ENCODE peak calls at places on chromosomes 4 and X, in six cellular contexts. One of them, this sample, is unnamed.

GRCh38 chr4:78862314-78862737 is 76.9 kb downstream of the PAQR3 start:
- DNase-seq in H9: no peak
- DNase-seq in H1: no peak
- DNase-seq in trophoblast cell: no peak
- DNase-seq in mesenchymal stem cell: no peak
- DNase-seq in IMR-90: no peak
- DNase-seq in this sample: no peak

GRCh38 chrX:77455437-77455836 is 8.2 kb downstream of the FGF16 start:
- DNase-seq in H9: no peak
- DNase-seq in H1: no peak
- DNase-seq in trophoblast cell: no peak
- DNase-seq in mesenchymal stem cell: no peak
- DNase-seq in IMR-90: no peak
- DNase-seq in this sample: no peak

GRCh38 chr4:165439981-165440380 is 61.2 kb downstream of the CPE start:
- DNase-seq in H9: no peak
- DNase-seq in H1: no peak
- DNase-seq in trophoblast cell: no peak
- DNase-seq in mesenchymal stem cell: peak; percentile 27
- DNase-seq in IMR-90: no peak
- DNase-seq in this sample: no peak

GRCh38 chrX:108735680-108736508 is 469 bp downstream of the IRS4 start:
- DNase-seq in H9: no peak
- DNase-seq in H1: peak; percentile 51
- DNase-seq in trophoblast cell: peak; percentile 36
- DNase-seq in mesenchymal stem cell: peak; percentile 15
- DNase-seq in IMR-90: no peak
- DNase-seq in this sample: no peak

GRCh38 chr4:73653695-73654106 is 33.5 kb upstream of the RASSF6 start:
- DNase-seq in H9: no peak
- DNase-seq in H1: no peak
- DNase-seq in trophoblast cell: peak; percentile 89
- DNase-seq in mesenchymal stem cell: peak; percentile 77
- DNase-seq in IMR-90: peak; percentile 62
- DNase-seq in this sample: peak; percentile 45

GRCh38 chr4:105145059-105145912 is 1.4 kb upstream of the TET2 start:
- DNase-seq in H9: no peak
- DNase-seq in H1: no peak
- DNase-seq in trophoblast cell: peak; percentile 64
- DNase-seq in mesenchymal stem cell: no peak
- DNase-seq in IMR-90: no peak
- DNase-seq in this sample: no peak

GRCh38 chr4:65943076-65943475 is 272.8 kb upstream of the EPHA5 start:
- DNase-seq in H9: peak; percentile 44
- DNase-seq in H1: no peak
- DNase-seq in trophoblast cell: peak; percentile 13
- DNase-seq in mesenchymal stem cell: peak; percentile 71
- DNase-seq in IMR-90: no peak
- DNase-seq in this sample: peak; percentile 65

GRCh38 chrX:132728296-132728695 is 230.1 kb downstream of the HS6ST2 start:
- DNase-seq in H9: no peak
- DNase-seq in H1: no peak
- DNase-seq in trophoblast cell: no peak
- DNase-seq in mesenchymal stem cell: no peak
- DNase-seq in IMR-90: no peak
- DNase-seq in this sample: no peak

GRCh38 chr4:124804041-124804440 is 91.5 kb upstream of the ANKRD50 start:
- DNase-seq in H9: no peak
- DNase-seq in H1: no peak
- DNase-seq in trophoblast cell: peak; percentile 72
- DNase-seq in mesenchymal stem cell: no peak
- DNase-seq in IMR-90: no peak
- DNase-seq in this sample: no peak

GRCh38 chr4:13548059-13548983 is 4.0 kb upstream of the NKX3-2 start:
- DNase-seq in H9: no peak
- DNase-seq in H1: no peak
- DNase-seq in trophoblast cell: peak; percentile 28
- DNase-seq in mesenchymal stem cell: peak; percentile 54
- DNase-seq in IMR-90: no peak
- DNase-seq in this sample: no peak

GRCh38 chr4:83585982-83586508 is 50.1 kb downstream of the GPAT3 start:
- DNase-seq in H9: no peak
- DNase-seq in H1: no peak
- DNase-seq in trophoblast cell: no peak
- DNase-seq in mesenchymal stem cell: no peak
- DNase-seq in IMR-90: no peak
- DNase-seq in this sample: no peak

GRCh38 chrX:13203281-13203680 is 116.6 kb downstream of the ATXN3L start:
- DNase-seq in H9: no peak
- DNase-seq in H1: no peak
- DNase-seq in trophoblast cell: no peak
- DNase-seq in mesenchymal stem cell: no peak
- DNase-seq in IMR-90: no peak
- DNase-seq in this sample: no peak

GRCh38 chrX:112818114-112819012 is 22.3 kb downstream of the AMOT start:
- DNase-seq in H9: no peak
- DNase-seq in H1: no peak
- DNase-seq in trophoblast cell: no peak
- DNase-seq in mesenchymal stem cell: no peak
- DNase-seq in IMR-90: no peak
- DNase-seq in this sample: no peak

GRCh38 chr4:26048378-26048882 is 134.4 kb downstream of the SMIM20 start:
- DNase-seq in H9: no peak
- DNase-seq in H1: no peak
- DNase-seq in trophoblast cell: peak; percentile 68
- DNase-seq in mesenchymal stem cell: peak; percentile 46
- DNase-seq in IMR-90: peak; percentile 92
- DNase-seq in this sample: no peak

GRCh38 chrX:20585782-20586181 is 319.1 kb upstream of the RPS6KA3 start:
- DNase-seq in H9: no peak
- DNase-seq in H1: no peak
- DNase-seq in trophoblast cell: peak; percentile 32
- DNase-seq in mesenchymal stem cell: no peak
- DNase-seq in IMR-90: no peak
- DNase-seq in this sample: no peak

GRCh38 chr4:6885953-6886557 is 23.6 kb upstream of the TBC1D14 start:
- DNase-seq in H9: no peak
- DNase-seq in H1: no peak
- DNase-seq in trophoblast cell: peak; percentile 49
- DNase-seq in mesenchymal stem cell: peak; percentile 85
- DNase-seq in IMR-90: peak; percentile 66
- DNase-seq in this sample: no peak

GRCh38 chr4:114281561-114281960 is 302.1 kb upstream of the ARSJ start:
- DNase-seq in H9: no peak
- DNase-seq in H1: no peak
- DNase-seq in trophoblast cell: peak; percentile 84
- DNase-seq in mesenchymal stem cell: peak; percentile 37
- DNase-seq in IMR-90: peak; percentile 91
- DNase-seq in this sample: no peak

GRCh38 chr4:77651820-77652219 is 46.2 kb downstream of the CXCL13 start:
- DNase-seq in H9: no peak
- DNase-seq in H1: no peak
- DNase-seq in trophoblast cell: no peak
- DNase-seq in mesenchymal stem cell: no peak
- DNase-seq in IMR-90: no peak
- DNase-seq in this sample: no peak

GRCh38 chr4:118772149-118773081 is 63.5 kb downstream of the SEC24D start:
- DNase-seq in H9: no peak
- DNase-seq in H1: no peak
- DNase-seq in trophoblast cell: peak; percentile 67
- DNase-seq in mesenchymal stem cell: peak; percentile 57
- DNase-seq in IMR-90: peak; percentile 70
- DNase-seq in this sample: peak; percentile 18

GRCh38 chr4:68383115-68383514 is 33.2 kb upstream of the YTHDC1 start:
- DNase-seq in H9: no peak
- DNase-seq in H1: no peak
- DNase-seq in trophoblast cell: no peak
- DNase-seq in mesenchymal stem cell: no peak
- DNase-seq in IMR-90: no peak
- DNase-seq in this sample: no peak

GRCh38 chr4:180650273-180650672 is 1592.9 kb upstream of the TENM3 start:
- DNase-seq in H9: no peak
- DNase-seq in H1: no peak
- DNase-seq in trophoblast cell: no peak
- DNase-seq in mesenchymal stem cell: no peak
- DNase-seq in IMR-90: no peak
- DNase-seq in this sample: no peak

GRCh38 chr4:113899260-113900177 is 79.9 kb downstream of the ARSJ start:
- DNase-seq in H9: no peak
- DNase-seq in H1: no peak
- DNase-seq in trophoblast cell: no peak
- DNase-seq in mesenchymal stem cell: no peak
- DNase-seq in IMR-90: no peak
- DNase-seq in this sample: no peak

GRCh38 chr4:6372649-6373525 is 99.5 kb downstream of the PPP2R2C start:
- DNase-seq in H9: peak; percentile 77
- DNase-seq in H1: no peak
- DNase-seq in trophoblast cell: peak; percentile 75
- DNase-seq in mesenchymal stem cell: peak; percentile 5
- DNase-seq in IMR-90: peak; percentile 28
- DNase-seq in this sample: peak; percentile 17

GRCh38 chrX:136170109-136170800 is 22.9 kb downstream of the FHL1 start:
- DNase-seq in H9: no peak
- DNase-seq in H1: no peak
- DNase-seq in trophoblast cell: no peak
- DNase-seq in mesenchymal stem cell: peak; percentile 78
- DNase-seq in IMR-90: peak; percentile 50
- DNase-seq in this sample: no peak

GRCh38 chr4:153539058-153539826 is 73.1 kb downstream of the TMEM131L start:
- DNase-seq in H9: no peak
- DNase-seq in H1: no peak
- DNase-seq in trophoblast cell: peak; percentile 22
- DNase-seq in mesenchymal stem cell: no peak
- DNase-seq in IMR-90: no peak
- DNase-seq in this sample: no peak

GRCh38 chrX:129984196-129984962 is 1.9 kb downstream of the BCORL1 start:
- DNase-seq in H9: peak; percentile 34
- DNase-seq in H1: peak; percentile 53
- DNase-seq in trophoblast cell: no peak
- DNase-seq in mesenchymal stem cell: no peak
- DNase-seq in IMR-90: no peak
- DNase-seq in this sample: no peak

GRCh38 chr4:35608205-35608604 is 636.1 kb downstream of the ARAP2 start:
- DNase-seq in H9: no peak
- DNase-seq in H1: no peak
- DNase-seq in trophoblast cell: peak; percentile 2
- DNase-seq in mesenchymal stem cell: no peak
- DNase-seq in IMR-90: no peak
- DNase-seq in this sample: no peak

GRCh38 chr4:7976634-7977033 is 37.0 kb upstream of the AFAP1 start:
- DNase-seq in H9: no peak
- DNase-seq in H1: no peak
- DNase-seq in trophoblast cell: no peak
- DNase-seq in mesenchymal stem cell: no peak
- DNase-seq in IMR-90: no peak
- DNase-seq in this sample: no peak

GRCh38 chr4:169270156-169270809 is 473 bp downstream of the SH3RF1 start:
- DNase-seq in H9: peak; percentile 53
- DNase-seq in H1: peak; percentile 82
- DNase-seq in trophoblast cell: peak; percentile 65
- DNase-seq in mesenchymal stem cell: peak; percentile 61
- DNase-seq in IMR-90: no peak
- DNase-seq in this sample: no peak
- H3K4ac ChIP-seq in H9: no peak overlapping the region
- H3K4ac ChIP-seq in H1: peak overlapping the region; percentile 50
- H3K4ac ChIP-seq in trophoblast cell: peak overlapping the region; percentile 26
- H3K4ac ChIP-seq in mesenchymal stem cell: peak overlapping the region; percentile 62
- H3K4ac ChIP-seq in IMR-90: peak overlapping the region; percentile 91
- H3K4ac ChIP-seq in this sample: no peak overlapping the region

GRCh38 chrX:55717521-55718497 is at the start of gene RRAGB:
- DNase-seq in H9: peak; percentile 95
- DNase-seq in H1: peak; percentile 75
- DNase-seq in trophoblast cell: peak; percentile 88
- DNase-seq in mesenchymal stem cell: peak; percentile 95
- DNase-seq in IMR-90: peak; percentile 91
- DNase-seq in this sample: peak; percentile 72
- H3K4ac ChIP-seq in H9: no peak within 1 kb of the TSS
- H3K4ac ChIP-seq in H1: no peak within 1 kb of the TSS
- H3K4ac ChIP-seq in trophoblast cell: peak within 1 kb of the TSS; percentile 93
- H3K4ac ChIP-seq in mesenchymal stem cell: no peak within 1 kb of the TSS
- H3K4ac ChIP-seq in IMR-90: peak within 1 kb of the TSS; percentile 37
- H3K4ac ChIP-seq in this sample: no peak within 1 kb of the TSS

DNA sequence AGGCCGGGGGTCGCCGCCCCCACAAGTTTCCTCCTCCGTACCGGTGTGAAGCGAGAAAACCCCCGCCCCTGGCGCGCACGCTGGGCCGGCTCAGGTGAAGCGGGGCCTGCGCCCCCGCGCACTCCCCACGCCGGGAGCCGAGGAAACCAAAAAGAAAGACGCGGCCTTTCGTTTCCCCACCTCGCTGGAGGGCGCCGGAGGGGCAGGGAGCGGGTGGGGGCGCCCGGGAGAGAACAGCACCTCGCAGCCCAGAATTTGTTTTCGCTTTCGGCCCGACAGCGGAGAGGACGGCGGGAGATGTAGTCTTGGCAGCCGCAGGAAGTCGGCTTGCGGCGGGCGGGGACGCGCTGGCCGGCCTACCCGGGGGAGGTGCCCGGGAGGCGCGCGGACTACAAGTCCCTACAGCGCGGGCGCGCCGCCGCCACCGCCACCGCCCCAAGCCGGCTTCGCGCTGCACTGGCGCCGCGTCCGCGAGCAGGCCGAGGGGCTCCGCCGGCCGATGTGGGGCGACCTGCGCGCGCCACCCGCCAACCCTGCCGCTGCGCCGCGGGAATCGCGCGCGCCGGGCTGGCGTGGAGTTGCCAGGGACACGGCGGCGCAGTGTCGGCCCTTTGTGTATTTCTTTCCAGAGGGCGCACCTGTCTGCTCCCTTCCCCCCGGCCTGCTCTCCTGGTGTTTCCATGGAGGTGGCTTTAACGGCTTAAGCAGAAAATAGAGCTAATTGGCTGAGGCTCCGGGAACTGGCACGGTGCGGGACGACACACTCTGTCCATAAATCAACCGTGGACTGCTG is at the start of gene OTUD4:
- DNase-seq in H9: peak; percentile 96
- DNase-seq in H1: peak; percentile 90
- DNase-seq in trophoblast cell: peak; percentile 92
- DNase-seq in mesenchymal stem cell: peak; percentile 96
- DNase-seq in IMR-90: peak; percentile 94
- DNase-seq in this sample: peak; percentile 92
- H3K4ac ChIP-seq in H9: no peak within 1 kb of the TSS
- H3K4ac ChIP-seq in H1: no peak within 1 kb of the TSS
- H3K4ac ChIP-seq in trophoblast cell: peak within 1 kb of the TSS; percentile 82
- H3K4ac ChIP-seq in mesenchymal stem cell: peak within 1 kb of the TSS; percentile 92
- H3K4ac ChIP-seq in IMR-90: peak within 1 kb of the TSS; percentile 89
- H3K4ac ChIP-seq in this sample: no peak within 1 kb of the TSS

DNA sequence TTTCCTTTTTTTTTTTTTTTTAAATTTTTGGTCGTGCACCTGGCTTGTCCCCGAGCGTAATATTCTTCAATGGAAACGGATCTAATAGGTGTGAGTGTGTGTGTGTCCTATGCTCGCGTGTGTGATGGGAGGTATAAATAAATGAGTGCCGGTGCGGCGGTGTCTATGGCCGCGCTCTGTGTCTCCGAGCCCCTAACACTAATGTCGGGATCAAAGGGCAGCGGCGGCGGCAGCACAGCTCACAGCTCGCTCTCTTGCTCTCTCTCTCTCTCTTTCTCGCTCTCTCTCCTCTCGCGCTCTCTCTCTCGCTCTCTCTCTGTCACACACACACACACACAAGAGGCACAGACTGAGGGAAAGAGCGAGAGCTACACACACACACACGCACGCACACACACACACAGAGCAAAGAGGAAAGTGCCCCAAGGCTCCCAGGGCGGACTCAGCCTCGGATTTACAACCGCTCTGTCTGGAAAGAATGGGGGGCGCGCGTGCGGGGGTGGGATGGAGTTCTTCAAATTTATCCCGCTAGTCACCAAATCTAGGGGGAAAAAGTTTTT is at the start of gene ZNF827:
- DNase-seq in H9: peak; percentile 66
- DNase-seq in H1: peak; percentile 65
- DNase-seq in trophoblast cell: peak; percentile 32
- DNase-seq in mesenchymal stem cell: peak; percentile 89
- DNase-seq in IMR-90: peak; percentile 74
- DNase-seq in this sample: peak; percentile 64
- H3K4ac ChIP-seq in H9: no peak within 1 kb of the TSS
- H3K4ac ChIP-seq in H1: peak within 1 kb of the TSS; percentile 80
- H3K4ac ChIP-seq in trophoblast cell: peak within 1 kb of the TSS; percentile 83
- H3K4ac ChIP-seq in mesenchymal stem cell: peak within 1 kb of the TSS; percentile 81
- H3K4ac ChIP-seq in IMR-90: peak within 1 kb of the TSS; percentile 94
- H3K4ac ChIP-seq in this sample: peak within 1 kb of the TSS; percentile 37